ENCODE peak calls at places on chromosomes 13 and 19, in five cellular contexts. One of them, this sample, is unnamed.
A peak's percentile ranks its signal among the peaks of the same experiment; 100 is the strongest.

GRCh38 chr13:77417897-77418296 is 91.0 kb upstream of the MYCBP2 start:
- DNase-seq in B cell: no peak
- DNase-seq in T-helper 1 cell: no peak
- DNase-seq in stimulated activated CD8-positive, alpha-beta memory T cell treated with anti-CD3 and anti-CD28 coated beads, Interleukin-4, amount 100 ng/mL, for 24 hours: no peak
- DNase-seq in dermis microvascular lymphatic vessel endothelial cell: no peak
- DNase-seq in this sample: no peak

GRCh38 chr13:98853791-98854191 is 101.3 kb upstream of the SLC15A1 start:
- DNase-seq in T-helper 1 cell: no peak
- DNase-seq in dermis microvascular lymphatic vessel endothelial cell: no peak
- DNase-seq in stimulated activated CD8-positive, alpha-beta memory T cell treated with anti-CD3 and anti-CD28 coated beads, Interleukin-4, amount 100 ng/mL, for 24 hours: peak; percentile 32
- DNase-seq in B cell: no peak
- DNase-seq in this sample: peak; percentile 35

GRCh38 chr19:35673121-35673804 is 6.9 kb downstream of the UPK1A start:
- DNase-seq in dermis microvascular lymphatic vessel endothelial cell: peak; percentile 17
- DNase-seq in stimulated activated CD8-positive, alpha-beta memory T cell treated with anti-CD3 and anti-CD28 coated beads, Interleukin-4, amount 100 ng/mL, for 24 hours: peak; percentile 25
- DNase-seq in B cell: peak; percentile 67
- DNase-seq in T-helper 1 cell: no peak
- DNase-seq in this sample: peak; percentile 79

GRCh38 chr19:33447336-33448158 is 74.0 kb downstream of the CEBPG start:
- DNase-seq in stimulated activated CD8-positive, alpha-beta memory T cell treated with anti-CD3 and anti-CD28 coated beads, Interleukin-4, amount 100 ng/mL, for 24 hours: no peak
- DNase-seq in T-helper 1 cell: no peak
- DNase-seq in B cell: no peak
- DNase-seq in dermis microvascular lymphatic vessel endothelial cell: no peak
- DNase-seq in this sample: no peak

GRCh38 chr19:46144756-46145155 is 3.3 kb upstream of the IGFL2 start:
- DNase-seq in dermis microvascular lymphatic vessel endothelial cell: peak; percentile 68
- DNase-seq in B cell: no peak
- DNase-seq in stimulated activated CD8-positive, alpha-beta memory T cell treated with anti-CD3 and anti-CD28 coated beads, Interleukin-4, amount 100 ng/mL, for 24 hours: no peak
- DNase-seq in T-helper 1 cell: no peak
- DNase-seq in this sample: no peak

GRCh38 chr13:111027481-111028439 is 87.3 kb upstream of the ARHGEF7 start:
- DNase-seq in B cell: no peak
- DNase-seq in dermis microvascular lymphatic vessel endothelial cell: no peak
- DNase-seq in T-helper 1 cell: no peak
- DNase-seq in stimulated activated CD8-positive, alpha-beta memory T cell treated with anti-CD3 and anti-CD28 coated beads, Interleukin-4, amount 100 ng/mL, for 24 hours: no peak
- DNase-seq in this sample: no peak

GRCh38 chr13:71801165-71801564 is 65.8 kb downstream of the DACH1 start:
- DNase-seq in stimulated activated CD8-positive, alpha-beta memory T cell treated with anti-CD3 and anti-CD28 coated beads, Interleukin-4, amount 100 ng/mL, for 24 hours: no peak
- DNase-seq in B cell: no peak
- DNase-seq in dermis microvascular lymphatic vessel endothelial cell: no peak
- DNase-seq in T-helper 1 cell: no peak
- DNase-seq in this sample: no peak

GRCh38 chr13:22055259-22055658 is 384.4 kb downstream of the FGF9 start:
- DNase-seq in dermis microvascular lymphatic vessel endothelial cell: no peak
- DNase-seq in T-helper 1 cell: no peak
- DNase-seq in stimulated activated CD8-positive, alpha-beta memory T cell treated with anti-CD3 and anti-CD28 coated beads, Interleukin-4, amount 100 ng/mL, for 24 hours: no peak
- DNase-seq in B cell: no peak
- DNase-seq in this sample: no peak

This sample was measured in GM20000.